ENCODE peak calls at places on chromosomes 7 and 10, in five cellular contexts. Q is H9, W is right cardiac atrium, P is ovary, X is adrenal gland. A is an unnamed sample.
A peak's percentile ranks its signal among the peaks of the same experiment; 100 is the strongest.

GRCh38 chr7:15407910-15408309 is 153.9 kb downstream of the AGMO start:
- DNase-seq in X (no peak), P (no peak), Q (no peak), W (no peak), A (no peak)

GRCh38 chr10:63720689-63721088 is 199.5 kb downstream of the REEP3 start:
- DNase-seq in W (no peak), Q (no peak), P (no peak), X (no peak), A (no peak)

GRCh38 chr10:31209523-31209922 is 109.5 kb upstream of the ZEB1 start:
- DNase-seq in W (no peak), X (no peak), Q (no peak), P (no peak), A (no peak)

GRCh38 chr7:101486056-101486763 is 123.5 kb downstream of the COL26A1 start:
- DNase-seq in X (no peak), W (no peak), Q (peak; percentile 85), P (no peak), A (no peak)

GRCh38 chr7:7641129-7641663 is 644 bp downstream of the UMAD1 start:
- DNase-seq in Q (peak; percentile 34), W (no peak), P (no peak), X (no peak), A (no peak)

GRCh38 chr10:104735036-104735435 is 93.9 kb downstream of the SORCS3 start:
- DNase-seq in X (no peak), W (no peak), P (peak; percentile 44), Q (peak; percentile 74), A (peak; percentile 52)

GRCh38 chr7:855686-856369 is 20.5 kb upstream of the GET4 start:
- DNase-seq in P (no peak), X (no peak), Q (no peak), W (no peak), A (no peak)

GRCh38 chr7:119720541-119720940 is 552.4 kb upstream of the KCND2 start:
- DNase-seq in W (no peak), X (no peak), P (no peak), Q (no peak), A (no peak)

GRCh38 chr7:3260425-3260762 is 40.7 kb upstream of the SDK1 start:
- DNase-seq in X (no peak), Q (no peak), W (no peak), P (no peak), A (no peak)

GRCh38 chr7:90618880-90619279 is 22.8 kb downstream of the CDK14 start:
- DNase-seq in X (no peak), Q (no peak), W (no peak), P (no peak), A (no peak)

GRCh38 chr7:135977742-135978066 is 545 bp upstream of the MTPN start:
- DNase-seq in P (no peak), Q (no peak), X (no peak), W (no peak), A (no peak)

GRCh38 chr10:123245264-123245663 is 91.1 kb downstream of the BUB3 start:
- DNase-seq in Q (no peak), W (no peak), X (no peak), P (no peak), A (no peak)

GRCh38 chr7:4099651-4100050 is 582.4 kb upstream of the FOXK1 start:
- DNase-seq in X (no peak), Q (no peak), W (no peak), P (no peak), A (no peak)

GRCh38 chr7:2299131-2299829 is 15.0 kb downstream of the SNX8 start:
- DNase-seq in Q (no peak), W (peak; percentile 39), X (peak; percentile 40), P (no peak), A (no peak)

GRCh38 chr10:100816671-100817070 is 71.3 kb downstream of the PAX2 start:
- DNase-seq in Q (no peak), X (no peak), P (no peak), W (no peak), A (no peak)

GRCh38 chr10:84706875-84707274 is 378.5 kb downstream of the CCSER2 start:
- DNase-seq in W (no peak), P (no peak), Q (no peak), X (no peak), A (no peak)

GRCh38 chr10:70481831-70482530 is 3.4 kb downstream of the PALD1 start:
- DNase-seq in W (peak; percentile 80), Q (no peak), X (no peak), P (peak; percentile 67), A (peak; percentile 77)

GRCh38 chr7:85191383-85191782 is 4.5 kb upstream of the SEMA3D start:
- DNase-seq in P (no peak), Q (no peak), X (no peak), W (no peak), A (no peak)

GRCh38 chr10:101217450-101218281 is 11.6 kb downstream of the LBX1 start:
- DNase-seq in W (peak; percentile 37), P (no peak), X (peak; percentile 54), Q (peak; percentile 88), A (no peak)

GRCh38 chr7:130593033-130593432 is 75.5 kb downstream of the COPG2 start:
- DNase-seq in W (no peak), P (no peak), Q (no peak), X (peak; percentile 47), A (no peak)

GRCh38 chr10:124802313-124802675 is 675 bp downstream of the ABRAXAS2 start:
- DNase-seq in W (no peak), P (no peak), X (no peak), Q (no peak), A (no peak)

GRCh38 chr10:122298598-122299301 is 27.7 kb downstream of the BTBD16 start:
- DNase-seq in W (peak; percentile 66), Q (peak; percentile 76), P (peak; percentile 87), X (peak; percentile 83), A (peak; percentile 63)

GRCh38 chr7:135169141-135169935 is 1.2 kb downstream of the CYREN start:
- DNase-seq in W (no peak), P (peak; percentile 39), Q (peak; percentile 86), X (no peak), A (no peak)

GRCh38 chr7:127417346-127417745 is 24.8 kb upstream of the ZNF800 start:
- DNase-seq in Q (no peak), X (no peak), P (no peak), W (no peak), A (no peak)

GRCh38 chr7:94374231-94374630 is 20.5 kb upstream of the COL1A2 start:
- DNase-seq in P (peak; percentile 90), X (peak; percentile 48), W (peak; percentile 87), Q (peak; percentile 50), A (peak; percentile 79)

GRCh38 chr7:150465414-150465813 is 15.0 kb downstream of the GIMAP8 start:
- DNase-seq in Q (no peak), P (no peak), X (no peak), W (no peak), A (no peak)

GRCh38 chr7:150471886-150472285 is 21.5 kb downstream of the GIMAP8 start:
- DNase-seq in P (no peak), Q (no peak), W (no peak), X (no peak), A (no peak)

GRCh38 chr7:150464962-150465361 is 14.5 kb downstream of the GIMAP8 start:
- DNase-seq in X (no peak), Q (no peak), P (no peak), W (no peak), A (no peak)

GRCh38 chr7:150466477-150466876 is 16.0 kb downstream of the GIMAP8 start:
- DNase-seq in P (no peak), W (no peak), X (no peak), Q (no peak), A (no peak)

DNA sequence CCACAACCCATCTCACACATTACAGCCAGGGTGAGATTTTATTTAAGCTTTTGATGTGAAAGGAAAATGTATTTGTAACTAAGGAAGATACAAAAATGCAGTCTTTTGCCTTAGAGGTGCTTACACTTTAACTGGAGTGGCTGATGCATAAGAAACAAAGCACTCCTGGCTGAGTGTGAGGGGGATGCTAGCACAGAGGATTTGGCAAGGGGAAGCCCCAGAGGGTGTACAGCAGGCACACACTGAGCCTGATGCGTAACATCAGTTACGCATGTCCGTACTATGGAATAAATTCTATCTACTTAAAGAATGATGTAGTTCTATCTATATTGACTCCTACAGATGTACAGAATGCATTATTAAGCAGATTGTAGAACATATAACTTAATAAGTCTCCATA is 17.8 kb downstream of the GIMAP8 start:
- DNase-seq in W (no peak), X (no peak), P (no peak), Q (no peak), A (no peak)
- H3K4me1 ChIP-seq in W (no peaks in the 10 kb centered on the region), X (peaks cover 5% of the 10 kb centered on the region), P (no peaks in the 10 kb centered on the region), Q (no peaks in the 10 kb centered on the region), A (peaks cover 64% of the 10 kb centered on the region)

GRCh38 chr10:132404169-132404880 is 7.3 kb downstream of the PWWP2B start:
- DNase-seq in Q (no peak), P (peak; percentile 39), X (no peak), W (peak; percentile 14), A (no peak)
- H3K4me1 ChIP-seq in Q (peaks cover 6% of the 10 kb centered on the region), P (peaks cover 23% of the 10 kb centered on the region), X (peaks cover 86% of the 10 kb centered on the region), W (no peaks in the 10 kb centered on the region), A (peaks cover 57% of the 10 kb centered on the region)

DNA sequence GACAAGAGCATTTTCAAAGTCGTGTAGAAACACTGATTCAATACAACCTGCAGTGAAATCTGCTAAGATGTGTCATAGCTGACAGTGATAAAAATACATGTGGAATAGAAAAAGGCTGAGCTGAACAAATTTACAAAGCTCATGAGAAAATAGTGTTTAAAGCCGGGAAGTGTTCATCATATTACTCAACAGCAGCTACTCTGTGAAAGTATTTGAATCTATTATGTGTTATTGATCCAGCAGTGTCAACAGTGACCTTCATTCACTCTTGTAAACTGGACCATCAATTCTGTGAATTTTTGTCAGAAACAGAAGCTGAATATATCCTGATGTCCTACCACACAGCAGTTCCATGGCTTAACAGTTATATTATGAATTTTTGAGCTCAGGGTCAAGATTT is 11.6 kb downstream of the DYDC1 start:
- DNase-seq in X (no peak), P (no peak), Q (no peak), W (no peak), A (no peak)
- H3K4me1 ChIP-seq in X (no peaks in the 10 kb centered on the region), P (no peaks in the 10 kb centered on the region), Q (no peaks in the 10 kb centered on the region), W (no peaks in the 10 kb centered on the region), A (no peaks in the 10 kb centered on the region)

GRCh38 chr7:28955723-28956607 is 2.2 kb downstream of the TRIL start:
- DNase-seq in P (peak; percentile 81), X (peak; percentile 69), Q (peak; percentile 90), W (peak; percentile 79), A (peak; percentile 81)

GRCh38 chr7:28957822-28958234 is 302 bp downstream of the TRIL start:
- DNase-seq in X (no peak), Q (peak; percentile 63), W (no peak), P (no peak), A (no peak)

GRCh38 chr7:28958235-28958945 is at the start of gene TRIL:
- DNase-seq in Q (peak; percentile 67), P (peak; percentile 91), W (peak; percentile 85), X (peak; percentile 64), A (peak; percentile 89)

GRCh38 chr7:28956608-28957063 is 1.5 kb downstream of the TRIL start:
- DNase-seq in Q (peak; percentile 91), X (peak; percentile 42), W (peak; percentile 67), P (peak; percentile 69), A (peak; percentile 66)

GRCh38 chr7:28957064-28957821 is 887 bp downstream of the TRIL start:
- DNase-seq in W (peak; percentile 28), P (peak; percentile 55), Q (peak; percentile 70), X (peak; percentile 29), A (peak; percentile 29)
- H3K4me1 ChIP-seq in W (peaks cover 6% of the 10 kb centered on the region), P (peaks cover 14% of the 10 kb centered on the region), Q (peaks cover 8% of the 10 kb centered on the region), X (peaks cover 32% of the 10 kb centered on the region), A (peaks cover 61% of the 10 kb centered on the region)

A was measured in left ventricle myocardium inferior.